ENCODE peak calls at places on chromosomes 11 and 22, in seven cellular contexts. F, C, H, N, G, J and A are unnamed samples.
A peak's percentile ranks its signal among the peaks of the same experiment; 100 is the strongest.

GRCh38 chr11:1882265-1883238 is 9.1 kb downstream of the PRR33 start:
- DNase-seq in F (no peak), C (peak; percentile 49), H (peak; percentile 80), N (peak; percentile 43), G (peak; percentile 90), J (peak; percentile 88), A (peak; percentile 85)

GRCh38 chr11:109968781-109969180 is 124.4 kb upstream of the ZC3H12C start:
- DNase-seq in F (no peak), C (no peak), H (no peak), N (no peak), G (no peak), J (no peak), A (no peak)

GRCh38 chr11:61487342-61488025 is 21.1 kb upstream of the LRRC10B start:
- DNase-seq in F (no peak), C (no peak), H (no peak), N (no peak), G (no peak), J (no peak), A (no peak)

GRCh38 chr11:112962854-112963367 is 1.7 kb downstream of the NCAM1 start:
- DNase-seq in F (no peak), C (no peak), H (peak; percentile 44), N (no peak), G (peak; percentile 37), J (peak; percentile 78), A (no peak)

GRCh38 chr22:46286006-46286405 is 10.7 kb upstream of the GTSE1 start:
- DNase-seq in F (no peak), C (no peak), H (no peak), N (no peak), G (no peak), J (no peak), A (no peak)

GRCh38 chr22:17601031-17601430 is 27.5 kb downstream of the ATP6V1E1 start:
- DNase-seq in F (no peak), C (no peak), H (no peak), N (no peak), G (no peak), J (no peak), A (no peak)

GRCh38 chr11:536841-537621 is at the start of gene LRRC56:
- DNase-seq in F (peak; percentile 74), C (peak; percentile 81), H (peak; percentile 93), N (peak; percentile 84), G (peak; percentile 95), J (peak; percentile 70), A (no peak)

GRCh38 chr11:72446929-72447753 is 12.8 kb upstream of the CLPB start:
- DNase-seq in F (no peak), C (peak; percentile 62), H (no peak), N (peak; percentile 69), G (no peak), J (no peak), A (no peak)

GRCh38 chr11:68993546-68993945 is 12.8 kb upstream of the MRGPRD start:
- DNase-seq in F (no peak), C (no peak), H (no peak), N (no peak), G (no peak), J (no peak), A (no peak)

GRCh38 chr11:70916321-70916720 is 336.1 kb downstream of the SHANK2 start:
- DNase-seq in F (no peak), C (no peak), H (no peak), N (no peak), G (no peak), J (no peak), A (no peak)

GRCh38 chr11:65932558-65932919 is 12.7 kb upstream of the TSGA10IP start:
- DNase-seq in F (no peak), C (no peak), H (no peak), N (no peak), G (no peak), J (no peak), A (no peak)

GRCh38 chr22:46273432-46274148 is 5.8 kb downstream of the TTC38 start:
- DNase-seq in F (no peak), C (no peak), H (no peak), N (no peak), G (no peak), J (no peak), A (no peak)

GRCh38 chr22:45310331-45311032 is 748 bp downstream of the FAM118A start:
- DNase-seq in F (no peak), C (no peak), H (no peak), N (no peak), G (peak; percentile 56), J (no peak), A (no peak)

GRCh38 chr11:75565221-75565814 is 3.3 kb downstream of the SERPINH1 start:
- DNase-seq in F (no peak), C (peak; percentile 57), H (peak; percentile 47), N (no peak), G (no peak), J (peak; percentile 68), A (no peak)

DNA sequence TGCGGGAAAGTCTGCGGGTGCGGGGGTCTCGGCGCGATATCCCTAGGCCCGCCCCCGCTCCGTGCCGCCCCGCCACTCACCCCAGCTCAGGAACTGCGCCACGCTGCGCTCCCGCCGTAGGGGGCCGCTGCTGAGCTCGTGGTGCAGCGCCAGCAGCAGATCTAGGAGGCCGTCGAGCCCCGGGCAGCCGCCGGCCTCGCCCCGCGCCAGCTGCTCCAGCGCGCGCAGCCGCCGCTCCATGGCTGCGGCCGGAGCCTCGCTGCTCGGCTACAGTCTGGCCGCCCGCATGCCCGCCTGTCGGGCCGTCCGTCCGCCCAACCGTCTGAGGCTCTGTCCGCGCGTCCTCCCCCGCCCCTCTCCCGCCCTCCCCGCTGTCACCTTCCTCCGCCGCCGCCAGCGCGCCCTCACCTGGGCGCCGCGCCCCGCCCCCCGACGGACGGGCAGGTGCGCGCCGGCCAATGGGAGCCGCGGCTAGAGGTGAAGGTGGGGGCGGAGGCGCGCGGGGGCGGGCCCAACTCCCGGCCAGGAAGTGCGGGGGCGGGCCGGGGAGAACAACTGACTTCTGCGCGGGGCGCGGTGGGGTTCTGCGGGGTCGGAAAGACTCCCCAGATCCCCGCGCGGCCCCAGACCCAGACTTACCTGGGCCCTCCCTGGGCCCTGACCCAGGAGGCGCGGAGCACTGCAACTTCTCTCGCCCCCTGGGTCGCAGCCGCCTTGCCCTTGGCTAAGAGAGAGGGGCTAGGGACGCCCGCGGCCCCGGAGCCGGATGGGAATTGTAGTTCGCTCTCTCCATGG is at the start of gene CDC42BPG:
- DNase-seq in F (no peak), C (peak; percentile 27), H (peak; percentile 91), N (peak; percentile 57), G (peak; percentile 95), J (peak; percentile 53), A (no peak)
- TF ChIP-seq CTCF in F (peak; percentile 57), C (peak; percentile 58), H (peak; percentile 77), N (no peak), G (peak; percentile 59), J (peak; percentile 60), A (peak; percentile 51)

GRCh38 chr11:122748968-122749687 is 89.2 kb upstream of the CRTAM start:
- DNase-seq in F (peak; percentile 15), C (no peak), H (peak; percentile 49), N (no peak), G (no peak), J (no peak), A (no peak)
- H3K27ac ChIP-seq in F (no peak overlapping the region), C (no peak overlapping the region), H (peak overlapping the region; percentile 50), N (no peak overlapping the region), G (no peak overlapping the region), J (no peak overlapping the region), A (peak overlapping the region; percentile 62)

GRCh38 chr11:9459573-9460321 is 1.1 kb upstream of the ZNF143 start:
- DNase-seq in F (no peak), C (peak; percentile 35), H (peak; percentile 27), N (peak; percentile 22), G (no peak), J (no peak), A (no peak)
- TF ChIP-seq CTCF in F (no peak), C (no peak), H (no peak), N (no peak), G (no peak), J (no peak), A (no peak)

DNA sequence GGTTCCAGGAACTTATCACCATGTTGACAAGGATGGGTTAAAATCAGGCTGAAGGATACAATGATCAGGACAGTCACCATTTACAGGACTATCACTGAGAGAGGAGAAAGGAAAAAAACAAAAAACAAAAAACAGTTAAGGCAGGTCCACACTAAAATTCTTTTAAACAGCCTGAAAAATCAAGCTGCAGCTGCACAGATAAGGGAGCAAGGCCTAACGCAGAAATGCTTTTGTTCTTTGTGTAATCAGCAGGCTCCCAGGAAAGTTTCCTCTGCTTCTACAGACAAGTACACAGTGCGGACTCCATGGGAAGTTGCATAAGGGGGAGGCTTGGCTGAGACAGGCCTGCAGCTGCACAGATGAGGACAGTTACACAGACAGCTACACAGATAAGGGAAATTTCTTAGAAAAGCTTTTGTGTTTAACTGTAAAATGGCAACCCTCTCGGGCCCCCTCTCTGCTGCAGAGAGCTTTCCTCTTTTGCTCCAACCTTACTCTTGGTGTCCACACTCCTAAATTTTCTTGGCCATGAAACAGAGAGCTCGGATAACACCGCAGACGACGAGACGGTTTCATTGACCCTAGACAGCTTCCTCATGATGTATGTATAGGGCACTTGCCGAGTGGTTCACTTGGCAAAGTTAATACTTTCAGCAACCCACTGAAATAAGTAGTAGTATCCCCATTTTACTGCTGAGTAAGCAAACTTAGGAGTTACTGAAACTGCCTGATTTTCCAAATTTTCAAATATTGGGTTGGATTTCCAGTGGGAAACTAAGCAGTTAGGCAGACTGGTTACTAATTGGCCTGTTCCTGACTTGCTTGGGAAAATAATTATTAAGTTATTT is 45.5 kb downstream of the PIWIL3 start:
- DNase-seq in F (no peak), C (peak; percentile 92), H (no peak), N (no peak), G (no peak), J (peak; percentile 52), A (no peak)
- H3K27ac ChIP-seq in F (no peak overlapping the region), C (peak overlapping the region; percentile 31), H (no peak overlapping the region), N (no peak overlapping the region), G (no peak overlapping the region), J (no peak overlapping the region), A (no peak overlapping the region)

GRCh38 chr11:46678741-46679130 is 21.7 kb downstream of the ARHGAP1 start:
- DNase-seq in F (no peak), C (no peak), H (no peak), N (no peak), G (no peak), J (no peak), A (no peak)

GRCh38 chr11:46679252-46680163 is 20.9 kb downstream of the ARHGAP1 start:
- DNase-seq in F (no peak), C (no peak), H (no peak), N (no peak), G (no peak), J (no peak), A (peak; percentile 70)

GRCh38 chr11:46677169-46677568 is 23.2 kb downstream of the ARHGAP1 start:
- DNase-seq in F (no peak), C (no peak), H (no peak), N (no peak), G (no peak), J (no peak), A (peak; percentile 72)

GRCh38 chr11:46676436-46677158 is 23.8 kb downstream of the ARHGAP1 start:
- DNase-seq in F (no peak), C (no peak), H (no peak), N (no peak), G (no peak), J (no peak), A (peak; percentile 69)

GRCh38 chr11:46677991-46678740 is 22.3 kb downstream of the ARHGAP1 start:
- DNase-seq in F (no peak), C (no peak), H (no peak), N (no peak), G (no peak), J (no peak), A (no peak)
- TF ChIP-seq CTCF in F (no peak), C (peak; percentile 48), H (no peak), N (no peak), G (no peak), J (no peak), A (no peak)